ENCODE peak calls at places on chromosome 11, in eight cellular contexts. U is GM23338, S is OCI-LY7, O is hepatocyte, Z is neural progenitor cell, R is SK-N-SH, A is HCT116, L is PC-3. I is an unnamed sample.

GRCh38 chr11:65373839-65374580 is 8.4 kb downstream of the SLC25A45 start:
- DNase-seq in U (no peak), A (no peak), L (no peak), R (no peak), S (no peak), Z (no peak), O (no peak), I (no peak)

GRCh38 chr11:47130541-47130940 is 46.1 kb downstream of the ARFGAP2 start:
- DNase-seq in U (peak), L (no peak), S (no peak), A (no peak), O (no peak), Z (peak), R (no peak), I (no peak)

GRCh38 chr11:21774212-21774611 is 418.7 kb upstream of the ANO5 start:
- DNase-seq in A (no peak), O (no peak), L (peak), S (no peak), R (no peak), Z (no peak), U (no peak), I (no peak)

GRCh38 chr11:27184458-27185312 is 144.1 kb downstream of the BBOX1 start:
- DNase-seq in U (no peak), O (no peak), S (no peak), R (no peak), L (no peak), A (no peak), Z (no peak), I (no peak)

GRCh38 chr11:19121646-19122045 is 4.7 kb downstream of the ZDHHC13 start:
- DNase-seq in U (no peak), R (no peak), O (no peak), A (no peak), L (peak), S (no peak), Z (no peak), I (no peak)

GRCh38 chr11:65712633-65713076 is 603 bp downstream of the KAT5 start:
- DNase-seq in S (no peak), A (no peak), O (no peak), R (no peak), U (no peak), Z (no peak), L (no peak), I (no peak)

GRCh38 chr11:33452806-33453205 is 195.6 kb downstream of the HIPK3 start:
- DNase-seq in L (peak), R (no peak), O (peak), Z (no peak), S (no peak), U (no peak), A (no peak), I (no peak)

GRCh38 chr11:101362643-101363042 is 221.2 kb downstream of the TRPC6 start:
- DNase-seq in Z (no peak), O (no peak), L (no peak), R (no peak), S (no peak), U (no peak), A (no peak), I (no peak)

GRCh38 chr11:124670732-124671131 is 2.8 kb downstream of the SIAE start:
- DNase-seq in L (peak), R (no peak), U (peak), O (no peak), S (peak), Z (no peak), A (no peak), I (peak)

GRCh38 chr11:11810764-11811726 is 30.7 kb upstream of the USP47 start:
- DNase-seq in A (peak), R (no peak), L (no peak), S (no peak), Z (no peak), O (no peak), U (peak), I (no peak)

GRCh38 chr11:2883717-2884423 is 1.7 kb downstream of the CDKN1C start:
- DNase-seq in A (no peak), O (peak), S (no peak), R (peak), U (peak), L (no peak), Z (peak), I (peak)

GRCh38 chr11:125376856-125377255 is 119.2 kb downstream of the FEZ1 start:
- DNase-seq in S (no peak), R (no peak), A (no peak), O (no peak), Z (no peak), L (peak), U (no peak), I (no peak)

GRCh38 chr11:133951484-133952198 is 5.1 kb downstream of the IGSF9B start:
- DNase-seq in U (peak), Z (peak), L (peak), R (peak), A (no peak), S (no peak), O (no peak), I (no peak)

GRCh38 chr11:109940816-109941215 is 152.4 kb upstream of the ZC3H12C start:
- DNase-seq in L (peak), U (no peak), S (no peak), A (peak), Z (no peak), R (no peak), O (peak), I (no peak)

GRCh38 chr11:36233226-36233625 is 56.0 kb downstream of the COMMD9 start:
- DNase-seq in Z (no peak), L (no peak), R (no peak), U (no peak), S (no peak), A (no peak), O (no peak), I (no peak)

GRCh38 chr11:26011474-26011873 is 320.5 kb upstream of the ANO3 start:
- DNase-seq in S (no peak), L (no peak), U (peak), A (no peak), O (no peak), R (no peak), Z (no peak), I (no peak)

GRCh38 chr11:11010624-11011127 is 152.8 kb upstream of the ZBED5 start:
- DNase-seq in A (peak), U (peak), L (peak), Z (peak), S (no peak), R (peak), O (peak), I (no peak)

GRCh38 chr11:70709596-70709995 is 311.3 kb downstream of the CTTN start:
- DNase-seq in L (no peak), U (no peak), A (no peak), S (no peak), R (no peak), Z (no peak), O (no peak), I (no peak)

GRCh38 chr11:31117038-31117437 is 252.5 kb downstream of the DCDC1 start:
- DNase-seq in S (no peak), L (no peak), O (no peak), A (no peak), Z (no peak), U (no peak), R (no peak), I (no peak)

GRCh38 chr11:116071241-116071640 is 567.0 kb upstream of the CADM1 start:
- DNase-seq in O (no peak), R (no peak), S (no peak), Z (no peak), A (no peak), L (no peak), U (no peak), I (no peak)

GRCh38 chr11:116072776-116073175 is 568.6 kb upstream of the CADM1 start:
- DNase-seq in O (peak), U (peak), Z (peak), L (no peak), S (peak), R (peak), A (no peak), I (no peak)

GRCh38 chr11:116073854-116074837 is 569.9 kb upstream of the CADM1 start:
- DNase-seq in Z (peak), L (no peak), U (no peak), O (peak), A (no peak), S (no peak), R (no peak), I (no peak)

GRCh38 chr11:116070555-116070954 is 566.3 kb upstream of the CADM1 start:
- DNase-seq in U (no peak), S (no peak), R (no peak), A (no peak), L (no peak), O (no peak), Z (no peak), I (no peak)

DNA sequence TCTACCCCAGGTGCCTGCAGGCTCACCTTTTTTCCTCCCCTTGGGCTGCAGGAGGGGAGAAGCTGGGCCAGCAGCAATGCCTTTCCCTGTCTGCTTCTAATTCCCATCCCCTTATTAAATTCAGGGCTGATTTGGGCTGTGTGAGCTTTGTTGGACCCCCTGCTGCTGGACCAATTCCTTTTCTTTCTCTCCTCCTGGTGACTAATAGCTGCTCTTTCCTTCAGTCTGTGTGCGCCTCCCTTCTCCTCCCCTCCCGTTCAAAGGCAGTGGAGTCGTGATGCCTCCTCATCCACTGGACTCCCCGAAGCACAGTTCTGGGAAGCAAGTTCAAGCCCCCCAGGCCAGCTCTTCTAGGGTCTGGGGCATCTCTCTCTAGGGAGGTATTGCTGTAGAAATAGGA is 567.9 kb upstream of the CADM1 start:
- DNase-seq in U (peak), A (no peak), O (no peak), S (no peak), L (no peak), R (no peak), Z (peak), I (no peak)
- TF ChIP-seq EZH2phosphoT487 in U (no peak), A (no peak), O (no peak), S (no peak), L (no peak), R (no peak), Z (no peak), I (no peak)

GRCh38 chr11:114156131-114156581 is 96.6 kb downstream of the ZBTB16 start:
- DNase-seq in S (no peak), A (no peak), U (no peak), Z (no peak), L (no peak), R (no peak), O (no peak), I (no peak)

GRCh38 chr11:114156766-114157165 is 97.3 kb downstream of the ZBTB16 start:
- DNase-seq in Z (no peak), R (no peak), S (no peak), A (no peak), O (no peak), L (no peak), U (no peak), I (no peak)

GRCh38 chr11:114159320-114159719 is 99.8 kb downstream of the ZBTB16 start:
- DNase-seq in S (no peak), L (peak), O (no peak), A (no peak), Z (no peak), R (no peak), U (no peak), I (no peak)

GRCh38 chr11:114158886-114159285 is 99.4 kb downstream of the ZBTB16 start:
- DNase-seq in U (no peak), L (peak), R (no peak), S (no peak), O (no peak), A (no peak), Z (no peak), I (no peak)

GRCh38 chr11:114157476-114158050 is 98.1 kb downstream of the ZBTB16 start:
- DNase-seq in O (no peak), Z (no peak), U (no peak), S (no peak), L (no peak), A (no peak), R (no peak), I (no peak)
- H3K27ac ChIP-seq in O (no peak), Z (no peak), U (no peak), S (no peak), L (no peak), A (no peak), R (no peak), I (no peak)

GRCh38 chr11:76288166-76288978 is 82.1 kb upstream of the WNT11 start:
- DNase-seq in R (no peak), Z (no peak), O (no peak), A (no peak), L (no peak), U (no peak), S (peak), I (peak)

GRCh38 chr11:76287227-76287626 is 80.9 kb upstream of the WNT11 start:
- DNase-seq in Z (no peak), A (no peak), S (no peak), L (no peak), U (no peak), O (no peak), R (no peak), I (no peak)

GRCh38 chr11:76292583-76293188 is 86.4 kb upstream of the WNT11 start:
- DNase-seq in S (no peak), L (no peak), A (no peak), U (no peak), R (no peak), O (no peak), Z (no peak), I (no peak)

GRCh38 chr11:76293189-76293631 is 86.9 kb upstream of the WNT11 start:
- DNase-seq in O (no peak), A (no peak), U (no peak), S (no peak), Z (no peak), L (no peak), R (no peak), I (no peak)

DNA sequence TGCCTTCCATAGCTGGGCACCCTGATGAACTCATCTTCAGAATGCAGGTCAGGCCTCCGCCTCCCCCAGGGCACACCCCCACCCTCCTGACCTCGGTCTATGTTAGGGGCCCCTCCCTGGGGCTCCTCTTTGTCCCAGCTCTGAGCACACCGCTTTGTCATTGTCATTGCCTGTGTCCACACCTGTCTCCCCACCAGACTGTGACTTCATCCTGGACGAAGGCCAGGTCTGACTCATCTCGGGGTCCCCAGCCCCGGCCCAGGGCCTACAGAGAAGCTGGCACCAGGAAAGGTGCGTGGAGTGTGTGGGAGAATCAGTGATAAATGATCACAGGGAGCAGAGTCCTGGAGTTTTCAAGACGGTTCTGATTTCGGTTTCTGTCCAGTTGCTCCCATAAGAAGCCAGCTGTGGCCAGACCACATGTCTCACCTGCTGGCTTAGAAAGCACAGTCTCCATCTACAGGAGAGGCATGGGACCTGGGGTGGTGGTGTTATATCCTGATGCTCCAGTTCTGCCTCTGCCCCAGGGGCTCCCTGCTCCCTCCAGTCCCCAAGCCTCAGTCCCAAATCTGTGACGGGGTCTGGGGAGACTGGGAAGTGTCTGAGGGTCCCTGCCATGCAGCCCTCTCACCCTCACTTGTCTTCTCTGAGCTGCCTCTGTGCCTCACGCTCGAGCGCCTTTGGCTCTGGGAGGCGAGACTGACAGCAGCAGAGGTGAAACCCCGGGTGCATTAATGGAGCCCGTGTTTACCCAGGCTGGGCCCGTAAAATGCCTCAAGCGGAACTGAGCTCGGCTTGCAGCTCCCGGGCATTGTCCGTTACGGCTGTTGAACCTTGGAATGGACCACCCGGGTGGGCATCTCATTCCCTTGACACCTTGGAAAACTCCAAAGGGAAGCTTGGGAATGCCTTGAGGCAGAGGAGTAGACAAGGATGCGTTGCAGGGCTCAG is 85.5 kb upstream of the WNT11 start:
- DNase-seq in L (peak), U (no peak), R (no peak), Z (no peak), A (no peak), S (no peak), O (peak), I (no peak)
- TF ChIP-seq CTCF in L (peak), U (no peak), R (no peak), Z (no peak), A (no peak), S (no peak), O (no peak), I (no peak)

GRCh38 chr11:123659311-123659710 is 4.9 kb upstream of the SCN3B start:
- DNase-seq in S (no peak), Z (no peak), A (no peak), R (no peak), O (no peak), L (no peak), U (no peak), I (no peak)

GRCh38 chr11:123650901-123651300 is 3.5 kb downstream of the SCN3B start:
- DNase-seq in U (no peak), O (no peak), L (peak), S (no peak), R (no peak), A (no peak), Z (no peak), I (no peak)

GRCh38 chr11:123653405-123653996 is 923 bp downstream of the SCN3B start:
- DNase-seq in A (no peak), O (no peak), U (no peak), Z (no peak), R (no peak), L (peak), S (no peak), I (no peak)

GRCh38 chr11:123654566-123655081 is at the start of gene SCN3B:
- DNase-seq in U (peak), L (peak), A (no peak), S (no peak), Z (peak), O (peak), R (peak), I (peak)

DNA sequence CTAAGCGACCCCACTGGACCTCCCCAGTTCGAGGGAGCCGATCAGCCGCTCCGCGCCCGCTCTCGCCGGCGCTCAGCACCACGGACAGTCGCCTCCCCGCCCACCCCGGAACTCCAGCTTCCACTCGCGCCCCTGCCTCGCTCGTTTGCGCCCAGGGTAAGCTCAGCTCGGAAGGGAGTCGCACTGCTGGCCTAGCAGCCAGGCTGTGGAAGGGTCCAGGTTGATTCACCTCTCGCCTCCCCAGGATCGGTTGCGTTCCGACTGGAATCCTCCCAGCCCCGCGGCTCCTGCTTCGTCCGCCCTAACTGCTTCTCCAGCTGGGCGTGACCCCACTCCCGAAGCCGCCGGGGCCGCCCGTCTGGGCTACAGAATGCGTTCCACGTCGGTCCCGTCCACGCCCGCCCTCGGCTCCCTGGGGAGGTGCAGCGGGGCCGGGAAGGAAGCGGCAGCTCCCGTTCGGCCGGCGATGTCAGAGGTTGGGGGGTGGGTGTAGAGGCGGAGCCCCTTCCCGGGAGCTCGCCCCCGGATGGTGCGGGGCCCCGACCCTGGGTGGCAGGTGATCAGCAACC is 343 bp downstream of the SCN3B start:
- DNase-seq in A (no peak), L (peak), Z (peak), R (peak), O (peak), S (no peak), U (peak), I (peak)
- TF ChIP-seq EZH2phosphoT487 in A (no peak), L (no peak), Z (no peak), R (no peak), O (no peak), S (no peak), U (no peak), I (no peak)

GRCh38 chr11:82239498-82239897 is 494.2 kb downstream of the FAM181B start:
- DNase-seq in Z (no peak), R (no peak), L (no peak), A (no peak), U (no peak), O (no peak), S (no peak), I (no peak)
- H3K27ac ChIP-seq in Z (no peak), R (no peak), L (no peak), A (no peak), U (no peak), O (no peak), S (no peak), I (no peak)

I was measured in MM.1S.